ENCODE peak calls at places on chromosomes 3 and 15, in four cellular contexts. F is GM12864; L is GM04504; Q is activated CD4-positive, alpha-beta memory T cell treated with anti-CD3 and anti-CD28 coated beads, Interleukin-2, amount 10 ng/mL, durations not matched to agents 7 days and 5 days. Y is an unnamed sample.

GRCh38 chr15:26724381-26724780 is 48.5 kb downstream of the GABRB3 start:
- DNase-seq in L (no peak), Q (no peak), F (no peak), Y (no peak)

GRCh38 chr3:114900908-114901307 is 246.2 kb downstream of the ZBTB20 start:
- DNase-seq in F (no peak), L (no peak), Q (no peak), Y (no peak)

GRCh38 chr15:78302579-78302978 is 3.2 kb upstream of the SKIC8 start:
- DNase-seq in L (peak; percentile 85), F (no peak), Q (no peak), Y (peak; percentile 71)

GRCh38 chr3:115148142-115148790 is 1.2 kb upstream of the ZBTB20 start:
- DNase-seq in Q (no peak), L (no peak), F (no peak), Y (no peak)

GRCh38 chr15:79602731-79603130 is 170.6 kb downstream of the MINAR1 start:
- DNase-seq in Q (no peak), F (no peak), L (no peak), Y (no peak)

GRCh38 chr3:186109897-186110803 is 1.3 kb upstream of the ETV5 start:
- DNase-seq in L (no peak), F (no peak), Q (no peak), Y (no peak)

GRCh38 chr15:62280625-62281024 is 115.5 kb upstream of the C2CD4B start:
- DNase-seq in F (no peak), Q (no peak), L (no peak), Y (no peak)

GRCh38 chr3:9649791-9650521 is 651 bp downstream of the MTMR14 start:
- DNase-seq in F (peak; percentile 46), Q (peak; percentile 21), L (no peak), Y (peak; percentile 92)

GRCh38 chr3:45387636-45388348 is 584 bp upstream of the LARS2 start:
- DNase-seq in L (no peak), F (no peak), Q (no peak), Y (no peak)

GRCh38 chr15:96334017-96334704 is 3.7 kb downstream of the NR2F2 start:
- DNase-seq in F (no peak), Q (no peak), L (no peak), Y (no peak)

GRCh38 chr3:169895037-169895436 is 16.3 kb upstream of the SAMD7 start:
- DNase-seq in Q (no peak), F (no peak), L (no peak), Y (no peak)

GRCh38 chr3:41075958-41076357 is 123.3 kb upstream of the CTNNB1 start:
- DNase-seq in Q (no peak), F (no peak), L (no peak), Y (no peak)

GRCh38 chr15:45048784-45049631 is 26.0 kb downstream of the SORD start:
- DNase-seq in L (no peak), F (peak; percentile 27), Q (no peak), Y (peak; percentile 93)

GRCh38 chr3:58519668-58520402 is 17.2 kb downstream of the ACOX2 start:
- DNase-seq in L (no peak), F (no peak), Q (no peak), Y (no peak)

GRCh38 chr3:84967767-84968581 is 9.2 kb downstream of the CADM2 start:
- DNase-seq in L (no peak), Q (no peak), F (no peak), Y (no peak)

GRCh38 chr3:63595221-63595620 is 57.3 kb upstream of the SNTN start:
- DNase-seq in F (no peak), L (no peak), Q (no peak), Y (no peak)

GRCh38 chr3:110526732-110527727 is 544.6 kb upstream of the NECTIN3 start:
- DNase-seq in Q (no peak), F (no peak), L (peak; percentile 71), Y (no peak)

GRCh38 chr3:30933478-30934207 is 39.2 kb upstream of the GADL1 start:
- DNase-seq in Q (no peak), F (no peak), L (no peak), Y (no peak)

GRCh38 chr3:170049146-170050000 is 11.6 kb downstream of the GPR160 start:
- DNase-seq in F (no peak), L (no peak), Q (no peak), Y (no peak)